ENCODE peak calls at places on chromosomes 11 and 22, in seven cellular contexts. One of them, this sample, is unnamed. For H3K4me1, H3K27me3 and H3K9me3, the result is how much of the 10 kb centered on the place peaks cover.

GRCh38 chr11:22449441-22449840 is 111.3 kb downstream of the SLC17A6 start:
- DNase-seq in CD8-positive, alpha-beta T cell: no peak
- DNase-seq in stomach: no peak
- DNase-seq in adipocyte: peak
- DNase-seq in neural progenitor cell: no peak
- DNase-seq in IMR-90: peak
- DNase-seq in pancreas: no peak
- DNase-seq in this sample: no peak

GRCh38 chr11:82859746-82860145 is 40.5 kb downstream of the PRCP start:
- DNase-seq in CD8-positive, alpha-beta T cell: no peak
- DNase-seq in stomach: no peak
- DNase-seq in adipocyte: peak
- DNase-seq in neural progenitor cell: no peak
- DNase-seq in IMR-90: no peak
- DNase-seq in pancreas: no peak
- DNase-seq in this sample: no peak

GRCh38 chr11:93512073-93512475 is 31.1 kb downstream of the SMCO4 start:
- DNase-seq in CD8-positive, alpha-beta T cell: no peak
- DNase-seq in stomach: no peak
- DNase-seq in adipocyte: no peak
- DNase-seq in neural progenitor cell: no peak
- DNase-seq in IMR-90: no peak
- DNase-seq in pancreas: no peak
- DNase-seq in this sample: no peak

GRCh38 chr22:32958021-32958420 is 100.2 kb downstream of the SYN3 start:
- DNase-seq in CD8-positive, alpha-beta T cell: no peak
- DNase-seq in stomach: no peak
- DNase-seq in adipocyte: no peak
- DNase-seq in neural progenitor cell: peak
- DNase-seq in IMR-90: no peak
- DNase-seq in pancreas: no peak
- DNase-seq in this sample: no peak

GRCh38 chr22:39296535-39296934 is 22.9 kb downstream of the RPL3 start:
- DNase-seq in CD8-positive, alpha-beta T cell: no peak
- DNase-seq in stomach: no peak
- DNase-seq in adipocyte: no peak
- DNase-seq in neural progenitor cell: no peak
- DNase-seq in IMR-90: no peak
- DNase-seq in pancreas: no peak
- DNase-seq in this sample: no peak

GRCh38 chr11:36452987-36453386 is 57.1 kb downstream of the TRAF6 start:
- DNase-seq in CD8-positive, alpha-beta T cell: no peak
- DNase-seq in stomach: no peak
- DNase-seq in adipocyte: no peak
- DNase-seq in neural progenitor cell: no peak
- DNase-seq in IMR-90: no peak
- DNase-seq in pancreas: no peak
- DNase-seq in this sample: no peak

GRCh38 chr22:22342697-22343602 is 98.4 kb downstream of the VPREB1 start:
- DNase-seq in CD8-positive, alpha-beta T cell: peak
- DNase-seq in stomach: peak
- DNase-seq in adipocyte: peak
- DNase-seq in neural progenitor cell: peak
- DNase-seq in IMR-90: no peak
- DNase-seq in pancreas: peak
- DNase-seq in this sample: peak

GRCh38 chr11:119537641-119538253 is 114.8 kb upstream of the THY1 start:
- DNase-seq in CD8-positive, alpha-beta T cell: no peak
- DNase-seq in stomach: no peak
- DNase-seq in adipocyte: no peak
- DNase-seq in neural progenitor cell: no peak
- DNase-seq in IMR-90: no peak
- DNase-seq in pancreas: no peak
- DNase-seq in this sample: no peak

GRCh38 chr22:43726964-43727543 is 85.1 kb downstream of the EFCAB6 start:
- DNase-seq in CD8-positive, alpha-beta T cell: no peak
- DNase-seq in stomach: no peak
- DNase-seq in adipocyte: no peak
- DNase-seq in neural progenitor cell: no peak
- DNase-seq in IMR-90: no peak
- DNase-seq in pancreas: no peak
- DNase-seq in this sample: no peak

GRCh38 chr11:61477734-61478148 is 30.8 kb upstream of the LRRC10B start:
- DNase-seq in CD8-positive, alpha-beta T cell: peak
- DNase-seq in stomach: peak
- DNase-seq in adipocyte: peak
- DNase-seq in neural progenitor cell: peak
- DNase-seq in IMR-90: no peak
- DNase-seq in pancreas: peak
- DNase-seq in this sample: peak

GRCh38 chr22:50289942-50290630 is 17.4 kb downstream of the PLXNB2 start:
- DNase-seq in CD8-positive, alpha-beta T cell: no peak
- DNase-seq in stomach: no peak
- DNase-seq in adipocyte: no peak
- DNase-seq in neural progenitor cell: no peak
- DNase-seq in IMR-90: no peak
- DNase-seq in pancreas: no peak
- DNase-seq in this sample: no peak

GRCh38 chr11:72326151-72326842 is 82.3 kb upstream of the PHOX2A start:
- DNase-seq in CD8-positive, alpha-beta T cell: no peak
- DNase-seq in stomach: no peak
- DNase-seq in adipocyte: peak
- DNase-seq in neural progenitor cell: no peak
- DNase-seq in IMR-90: peak
- DNase-seq in pancreas: no peak
- DNase-seq in this sample: no peak

GRCh38 chr11:12321217-12321937 is 56.0 kb upstream of the PARVA start:
- DNase-seq in CD8-positive, alpha-beta T cell: no peak
- DNase-seq in stomach: no peak
- DNase-seq in adipocyte: no peak
- DNase-seq in neural progenitor cell: no peak
- DNase-seq in IMR-90: peak
- DNase-seq in pancreas: no peak
- DNase-seq in this sample: no peak

GRCh38 chr11:79487412-79487811 is 46.6 kb upstream of the TENM4 start:
- DNase-seq in CD8-positive, alpha-beta T cell: no peak
- DNase-seq in stomach: no peak
- DNase-seq in adipocyte: no peak
- DNase-seq in neural progenitor cell: no peak
- DNase-seq in IMR-90: no peak
- DNase-seq in pancreas: no peak
- DNase-seq in this sample: no peak

GRCh38 chr11:133946541-133947297 is 10.0 kb downstream of the IGSF9B start:
- DNase-seq in CD8-positive, alpha-beta T cell: no peak
- DNase-seq in stomach: no peak
- DNase-seq in adipocyte: no peak
- DNase-seq in neural progenitor cell: peak
- DNase-seq in IMR-90: no peak
- DNase-seq in pancreas: no peak
- DNase-seq in this sample: peak

GRCh38 chr11:44577231-44577834 is 11.9 kb downstream of the CD82 start:
- DNase-seq in CD8-positive, alpha-beta T cell: no peak
- DNase-seq in stomach: peak
- DNase-seq in adipocyte: no peak
- DNase-seq in neural progenitor cell: no peak
- DNase-seq in IMR-90: no peak
- DNase-seq in pancreas: peak
- DNase-seq in this sample: no peak

GRCh38 chr22:30414525-30415047 is 11.0 kb upstream of the MTFP1 start:
- DNase-seq in CD8-positive, alpha-beta T cell: no peak
- DNase-seq in stomach: no peak
- DNase-seq in adipocyte: no peak
- DNase-seq in neural progenitor cell: no peak
- DNase-seq in IMR-90: no peak
- DNase-seq in pancreas: no peak
- DNase-seq in this sample: no peak

GRCh38 chr11:24134879-24135588 is 361.8 kb upstream of the LUZP2 start:
- DNase-seq in CD8-positive, alpha-beta T cell: no peak
- DNase-seq in stomach: no peak
- DNase-seq in adipocyte: peak
- DNase-seq in neural progenitor cell: no peak
- DNase-seq in IMR-90: no peak
- DNase-seq in pancreas: no peak
- DNase-seq in this sample: no peak

GRCh38 chr22:23262474-23263332 is 82.4 kb downstream of the BCR start:
- DNase-seq in CD8-positive, alpha-beta T cell: no peak
- DNase-seq in stomach: no peak
- DNase-seq in adipocyte: no peak
- DNase-seq in neural progenitor cell: no peak
- DNase-seq in IMR-90: no peak
- DNase-seq in pancreas: no peak
- DNase-seq in this sample: no peak

GRCh38 chr22:17087176-17088131 is 2.7 kb downstream of the IL17RA start:
- DNase-seq in CD8-positive, alpha-beta T cell: no peak
- DNase-seq in stomach: no peak
- DNase-seq in adipocyte: peak
- DNase-seq in neural progenitor cell: no peak
- DNase-seq in IMR-90: peak
- DNase-seq in pancreas: no peak
- DNase-seq in this sample: peak

GRCh38 chr11:122038543-122038942 is 77.5 kb downstream of the BLID start:
- DNase-seq in CD8-positive, alpha-beta T cell: no peak
- DNase-seq in stomach: no peak
- DNase-seq in adipocyte: peak
- DNase-seq in neural progenitor cell: peak
- DNase-seq in IMR-90: peak
- DNase-seq in pancreas: no peak
- DNase-seq in this sample: no peak

GRCh38 chr11:94117197-94117574 is 11.5 kb upstream of the PANX1 start:
- DNase-seq in CD8-positive, alpha-beta T cell: no peak
- DNase-seq in stomach: no peak
- DNase-seq in adipocyte: no peak
- DNase-seq in neural progenitor cell: no peak
- DNase-seq in IMR-90: no peak
- DNase-seq in pancreas: no peak
- DNase-seq in this sample: no peak

GRCh38 chr22:50576070-50576469 is 2.2 kb downstream of the CPT1B start:
- DNase-seq in CD8-positive, alpha-beta T cell: no peak
- DNase-seq in stomach: no peak
- DNase-seq in adipocyte: peak
- DNase-seq in neural progenitor cell: peak
- DNase-seq in IMR-90: peak
- DNase-seq in pancreas: no peak
- DNase-seq in this sample: no peak

GRCh38 chr11:78313181-78313788 is 104.3 kb downstream of the GAB2 start:
- DNase-seq in CD8-positive, alpha-beta T cell: no peak
- DNase-seq in stomach: peak
- DNase-seq in adipocyte: peak
- DNase-seq in neural progenitor cell: no peak
- DNase-seq in IMR-90: peak
- DNase-seq in pancreas: no peak
- DNase-seq in this sample: no peak

GRCh38 chr11:77196961-77197360 is 68.9 kb downstream of the MYO7A start:
- DNase-seq in CD8-positive, alpha-beta T cell: no peak
- DNase-seq in stomach: no peak
- DNase-seq in adipocyte: no peak
- DNase-seq in neural progenitor cell: no peak
- DNase-seq in IMR-90: no peak
- DNase-seq in pancreas: peak
- DNase-seq in this sample: peak
- H3K4me1 ChIP-seq in CD8-positive, alpha-beta T cell: under half
- H3K4me1 ChIP-seq in stomach: under half
- H3K4me1 ChIP-seq in adipocyte: under half
- H3K4me1 ChIP-seq in neural progenitor cell: under half
- H3K4me1 ChIP-seq in IMR-90: under half
- H3K4me1 ChIP-seq in pancreas: under half
- H3K4me1 ChIP-seq in this sample: under half

GRCh38 chr11:31987118-31988005 is 103.5 kb upstream of the RCN1 start:
- DNase-seq in CD8-positive, alpha-beta T cell: no peak
- DNase-seq in stomach: no peak
- DNase-seq in adipocyte: no peak
- DNase-seq in neural progenitor cell: peak
- DNase-seq in IMR-90: no peak
- DNase-seq in pancreas: peak
- DNase-seq in this sample: no peak
- H3K27me3 ChIP-seq in CD8-positive, alpha-beta T cell: under half
- H3K27me3 ChIP-seq in stomach: under half
- H3K27me3 ChIP-seq in adipocyte: half or more
- H3K27me3 ChIP-seq in neural progenitor cell: under half
- H3K27me3 ChIP-seq in IMR-90: under half
- H3K27me3 ChIP-seq in pancreas: under half
- H3K27me3 ChIP-seq in this sample: under half

GRCh38 chr11:74863410-74863809 is 85.5 kb downstream of the XRRA1 start:
- DNase-seq in CD8-positive, alpha-beta T cell: no peak
- DNase-seq in stomach: no peak
- DNase-seq in adipocyte: no peak
- DNase-seq in neural progenitor cell: no peak
- DNase-seq in IMR-90: no peak
- DNase-seq in pancreas: no peak
- DNase-seq in this sample: no peak

GRCh38 chr11:74866557-74866956 is 82.3 kb downstream of the XRRA1 start:
- DNase-seq in CD8-positive, alpha-beta T cell: no peak
- DNase-seq in stomach: no peak
- DNase-seq in adipocyte: no peak
- DNase-seq in neural progenitor cell: no peak
- DNase-seq in IMR-90: no peak
- DNase-seq in pancreas: no peak
- DNase-seq in this sample: no peak

GRCh38 chr11:74860743-74861142 is 88.1 kb downstream of the XRRA1 start:
- DNase-seq in CD8-positive, alpha-beta T cell: no peak
- DNase-seq in stomach: no peak
- DNase-seq in adipocyte: no peak
- DNase-seq in neural progenitor cell: no peak
- DNase-seq in IMR-90: no peak
- DNase-seq in pancreas: no peak
- DNase-seq in this sample: no peak
- H3K9me3 ChIP-seq in CD8-positive, alpha-beta T cell: under half
- H3K9me3 ChIP-seq in stomach: under half
- H3K9me3 ChIP-seq in adipocyte: under half
- H3K9me3 ChIP-seq in neural progenitor cell: under half
- H3K9me3 ChIP-seq in IMR-90: under half
- H3K9me3 ChIP-seq in pancreas: under half
- H3K9me3 ChIP-seq in this sample: under half

GRCh38 chr11:128565881-128566280 is 21.5 kb downstream of the ETS1 start:
- DNase-seq in CD8-positive, alpha-beta T cell: no peak
- DNase-seq in stomach: no peak
- DNase-seq in adipocyte: no peak
- DNase-seq in neural progenitor cell: no peak
- DNase-seq in IMR-90: no peak
- DNase-seq in pancreas: no peak
- DNase-seq in this sample: no peak

GRCh38 chr11:128563308-128563707 is 24.1 kb downstream of the ETS1 start:
- DNase-seq in CD8-positive, alpha-beta T cell: no peak
- DNase-seq in stomach: no peak
- DNase-seq in adipocyte: no peak
- DNase-seq in neural progenitor cell: no peak
- DNase-seq in IMR-90: no peak
- DNase-seq in pancreas: no peak
- DNase-seq in this sample: no peak

GRCh38 chr11:128564642-128565245 is 22.6 kb downstream of the ETS1 start:
- DNase-seq in CD8-positive, alpha-beta T cell: no peak
- DNase-seq in stomach: no peak
- DNase-seq in adipocyte: no peak
- DNase-seq in neural progenitor cell: no peak
- DNase-seq in IMR-90: no peak
- DNase-seq in pancreas: no peak
- DNase-seq in this sample: no peak

GRCh38 chr11:128567130-128567529 is 20.2 kb downstream of the ETS1 start:
- DNase-seq in CD8-positive, alpha-beta T cell: no peak
- DNase-seq in stomach: no peak
- DNase-seq in adipocyte: no peak
- DNase-seq in neural progenitor cell: no peak
- DNase-seq in IMR-90: no peak
- DNase-seq in pancreas: no peak
- DNase-seq in this sample: no peak

GRCh38 chr11:128563942-128564641 is 23.3 kb downstream of the ETS1 start:
- DNase-seq in CD8-positive, alpha-beta T cell: no peak
- DNase-seq in stomach: no peak
- DNase-seq in adipocyte: no peak
- DNase-seq in neural progenitor cell: no peak
- DNase-seq in IMR-90: no peak
- DNase-seq in pancreas: no peak
- DNase-seq in this sample: no peak
- H3K4me1 ChIP-seq in CD8-positive, alpha-beta T cell: under half
- H3K4me1 ChIP-seq in stomach: under half
- H3K4me1 ChIP-seq in adipocyte: under half
- H3K4me1 ChIP-seq in neural progenitor cell: under half
- H3K4me1 ChIP-seq in IMR-90: under half
- H3K4me1 ChIP-seq in pancreas: under half
- H3K4me1 ChIP-seq in this sample: under half

This sample was measured in CD8-positive, alpha-beta memory T cell.